ENCODE peak calls at places on chromosomes 11 and 22, in ten cellular contexts. M is adrenal gland, O is heart right ventricle, G is SK-N-SH, V is right lobe of liver, B is NT2/D1, U is ovary, K is IMR-90, L is BE2C, D is HCT116. R is an unnamed sample.

GRCh38 chr11:77634724-77635123 is 2.9 kb downstream of the CLNS1A start:
- DNase-seq in M (no peak), O (no peak), G (no peak), V (no peak), B (no peak), U (no peak), K (no peak), L (no peak), D (no peak), R (no peak)

GRCh38 chr11:60902625-60903024 is 3.8 kb downstream of the PRPF19 start:
- DNase-seq in M (no peak), O (no peak), G (no peak), V (no peak), B (no peak), U (no peak), K (no peak), L (no peak), D (no peak), R (no peak)

GRCh38 chr22:29277927-29278326 is 9.9 kb downstream of the EWSR1 start:
- DNase-seq in M (no peak), O (no peak), G (no peak), V (no peak), B (no peak), U (no peak), K (no peak), L (no peak), D (no peak), R (no peak)

GRCh38 chr11:6438979-6439571 is 1.7 kb downstream of the HPX start:
- DNase-seq in M (peak; percentile 72), O (peak; percentile 28), G (peak; percentile 64), V (no peak), B (peak; percentile 44), U (no peak), K (peak; percentile 59), L (peak; percentile 53), D (peak; percentile 43), R (peak; percentile 57)

GRCh38 chr11:70116386-70117077 is 38.4 kb downstream of the ANO1 start:
- DNase-seq in M (no peak), O (no peak), G (no peak), V (no peak), B (no peak), U (no peak), K (no peak), L (peak; percentile 67), D (no peak), R (no peak)

GRCh38 chr11:134854391-134854991 is 442.4 kb upstream of the B3GAT1 start:
- DNase-seq in M (no peak), O (no peak), G (no peak), V (no peak), B (no peak), U (no peak), K (no peak), L (no peak), D (no peak), R (no peak)

GRCh38 chr11:46697303-46697702 is 3.1 kb downstream of the ARHGAP1 start:
- DNase-seq in M (no peak), O (peak; percentile 61), G (peak; percentile 77), V (no peak), B (no peak), U (no peak), K (no peak), L (peak; percentile 20), D (no peak), R (no peak)

GRCh38 chr11:34203377-34203801 is 98.0 kb downstream of the NAT10 start:
- DNase-seq in M (no peak), O (no peak), G (no peak), V (no peak), B (no peak), U (no peak), K (no peak), L (no peak), D (no peak), R (no peak)

GRCh38 chr11:2998073-2998850 is 6.1 kb upstream of the NAP1L4 start:
- DNase-seq in M (no peak), O (no peak), G (no peak), V (peak; percentile 27), B (no peak), U (no peak), K (no peak), L (no peak), D (no peak), R (no peak)

GRCh38 chr11:3001496-3001895 is 9.4 kb upstream of the NAP1L4 start:
- DNase-seq in M (no peak), O (peak; percentile 62), G (peak; percentile 55), V (peak; percentile 57), B (no peak), U (no peak), K (no peak), L (peak; percentile 57), D (no peak), R (no peak)

GRCh38 chr11:2997406-2997805 is 5.3 kb upstream of the NAP1L4 start:
- DNase-seq in M (no peak), O (no peak), G (no peak), V (peak; percentile 24), B (no peak), U (peak; percentile 1), K (no peak), L (no peak), D (no peak), R (no peak)

GRCh38 chr11:3000032-3000961 is 8.2 kb upstream of the NAP1L4 start:
- DNase-seq in M (peak; percentile 47), O (peak; percentile 69), G (peak; percentile 88), V (peak; percentile 90), B (no peak), U (peak; percentile 12), K (peak; percentile 60), L (peak; percentile 84), D (no peak), R (peak; percentile 91)

DNA sequence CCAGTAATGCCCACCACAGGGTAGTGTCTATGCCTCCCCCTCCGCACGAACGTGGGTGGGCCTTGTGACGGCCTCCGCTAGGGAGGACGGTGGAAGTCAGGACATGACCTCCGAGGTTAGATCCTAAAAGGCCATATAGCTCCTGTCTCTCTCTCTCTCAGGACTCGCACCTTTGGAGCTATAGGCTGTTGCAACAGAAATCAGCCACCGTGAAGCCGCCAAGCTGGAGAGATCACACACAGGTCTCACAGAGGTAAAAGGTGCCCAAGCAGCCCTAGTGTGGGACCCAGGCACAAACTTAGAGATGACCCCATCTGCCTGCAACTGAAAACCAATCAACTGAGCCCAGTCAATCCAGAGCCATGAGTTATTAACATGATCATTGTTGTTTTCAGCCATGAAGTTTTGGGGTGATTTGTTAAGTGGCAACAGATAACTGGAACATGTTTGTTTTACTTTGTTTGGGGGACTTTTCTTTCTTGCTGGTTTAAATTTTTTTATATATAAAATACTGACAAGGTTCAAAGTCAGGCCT is 7.4 kb upstream of the NAP1L4 start:
- DNase-seq in M (no peak), O (no peak), G (no peak), V (peak; percentile 31), B (no peak), U (no peak), K (no peak), L (no peak), D (no peak), R (no peak)
- H3K4me1 ChIP-seq in M (no peaks in the 10 kb centered on the region), O (peaks cover 12% of the 10 kb centered on the region), G (peaks cover 43% of the 10 kb centered on the region), V (no peaks in the 10 kb centered on the region), B (peaks cover 11% of the 10 kb centered on the region), U (no peaks in the 10 kb centered on the region), K (peaks cover 9% of the 10 kb centered on the region), L (peaks cover 9% of the 10 kb centered on the region), D (no peaks in the 10 kb centered on the region), R (peaks cover 15% of the 10 kb centered on the region)

DNA sequence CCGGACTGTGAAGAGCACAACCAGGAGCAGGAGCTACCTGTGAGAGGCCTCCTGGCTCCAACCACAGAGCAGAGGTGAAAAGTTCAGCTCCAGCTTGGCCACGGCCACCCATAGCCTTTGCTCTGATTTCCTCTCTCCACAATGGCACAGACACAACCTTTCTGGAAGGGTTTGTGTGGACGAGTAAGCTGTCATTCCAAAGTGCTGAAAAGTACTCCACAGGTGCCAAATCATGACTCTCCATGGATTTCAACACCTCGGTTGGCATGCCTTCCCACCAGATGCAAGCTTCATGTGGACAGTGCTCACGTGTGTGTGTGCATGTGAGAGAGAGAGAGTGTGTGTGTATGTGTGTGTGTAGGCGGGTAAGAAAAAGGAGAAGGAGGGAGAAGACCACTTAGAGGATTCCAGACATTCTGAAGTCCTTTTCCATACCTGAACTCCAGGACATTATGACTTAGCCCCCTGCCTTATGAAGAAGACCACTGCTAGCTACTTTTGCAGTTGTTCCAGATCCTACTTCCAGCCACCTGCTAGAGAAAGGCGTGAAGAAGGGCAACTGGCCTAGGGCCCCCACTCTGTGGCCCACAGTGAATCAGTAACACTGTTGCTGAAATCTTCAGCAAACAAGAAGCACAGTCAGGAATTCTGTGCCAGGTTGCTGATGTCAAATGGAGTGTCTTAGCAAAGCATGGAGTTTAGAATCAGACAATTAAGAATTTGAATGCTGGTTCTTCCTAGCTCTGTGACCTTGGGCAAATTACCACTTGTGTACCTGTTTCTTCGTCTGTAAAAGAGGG is 13.9 kb upstream of the NAV2 start:
- DNase-seq in M (no peak), O (peak; percentile 79), G (no peak), V (peak; percentile 92), B (no peak), U (no peak), K (peak; percentile 77), L (no peak), D (no peak), R (peak; percentile 71)
- H3K4me1 ChIP-seq in M (no peaks in the 10 kb centered on the region), O (peaks cover 46% of the 10 kb centered on the region), G (peaks cover 31% of the 10 kb centered on the region), V (no peaks in the 10 kb centered on the region), B (peaks cover 3% of the 10 kb centered on the region), U (peaks cover 6% of the 10 kb centered on the region), K (peaks cover 14% of the 10 kb centered on the region), L (no peaks in the 10 kb centered on the region), D (no peaks in the 10 kb centered on the region), R (peaks cover 17% of the 10 kb centered on the region)

DNA sequence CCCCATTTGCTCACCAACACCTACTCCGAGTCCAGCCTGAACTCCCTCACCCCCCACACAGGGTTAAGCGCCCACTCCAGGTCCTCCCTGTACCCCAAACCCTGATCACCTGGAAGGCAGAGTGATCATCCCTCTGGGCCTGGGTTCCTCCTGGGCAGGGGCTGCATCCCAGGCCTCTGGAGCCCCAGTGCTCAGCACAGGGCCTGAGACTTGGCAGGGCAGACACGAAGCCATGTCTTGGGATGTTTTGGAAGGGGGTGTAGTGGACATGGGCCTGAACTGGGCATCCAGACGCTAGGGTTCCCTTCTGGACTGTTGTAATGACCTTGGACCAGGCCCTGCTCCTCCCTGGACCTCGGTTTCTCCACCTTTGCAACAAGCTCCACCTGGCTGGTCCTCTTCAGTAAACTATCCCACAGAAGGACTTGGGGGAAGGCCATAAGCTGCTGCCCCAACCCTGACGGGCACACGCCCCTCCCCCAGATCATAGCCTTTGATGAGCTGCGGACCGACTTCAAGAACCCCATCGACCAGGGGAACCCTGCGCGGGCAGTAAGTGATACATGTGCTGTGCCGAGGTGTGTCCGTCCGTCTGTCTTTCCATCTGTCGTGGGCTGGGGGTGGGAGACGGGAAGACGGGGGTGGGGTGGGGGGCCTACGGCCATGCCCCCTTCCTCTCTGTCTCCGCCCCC is 3.9 kb downstream of the CNIH2 start:
- DNase-seq in M (no peak), O (no peak), G (no peak), V (no peak), B (no peak), U (no peak), K (no peak), L (no peak), D (no peak), R (no peak)
- H3K4me1 ChIP-seq in M (peaks cover 6% of the 10 kb centered on the region), O (peaks cover 19% of the 10 kb centered on the region), G (peaks cover 51% of the 10 kb centered on the region), V (no peaks in the 10 kb centered on the region), B (peaks cover 27% of the 10 kb centered on the region), U (peaks cover 5% of the 10 kb centered on the region), K (peaks cover 5% of the 10 kb centered on the region), L (peaks cover 29% of the 10 kb centered on the region), D (no peaks in the 10 kb centered on the region), R (no peaks in the 10 kb centered on the region)

GRCh38 chr22:40392618-40393017 is 22.2 kb downstream of the SGSM3 start:
- DNase-seq in M (no peak), O (no peak), G (no peak), V (no peak), B (no peak), U (no peak), K (peak; percentile 49), L (no peak), D (no peak), R (no peak)

GRCh38 chr22:40397436-40397835 is 27.0 kb downstream of the SGSM3 start:
- DNase-seq in M (no peak), O (no peak), G (no peak), V (no peak), B (no peak), U (no peak), K (peak; percentile 54), L (no peak), D (no peak), R (no peak)

GRCh38 chr22:40394607-40395006 is 24.2 kb downstream of the SGSM3 start:
- DNase-seq in M (no peak), O (no peak), G (no peak), V (no peak), B (no peak), U (no peak), K (no peak), L (no peak), D (no peak), R (no peak)

GRCh38 chr22:40396882-40397281 is 26.5 kb downstream of the SGSM3 start:
- DNase-seq in M (no peak), O (peak; percentile 62), G (peak; percentile 75), V (no peak), B (no peak), U (no peak), K (peak; percentile 88), L (peak; percentile 67), D (no peak), R (no peak)

GRCh38 chr22:40395607-40396006 is 25.2 kb downstream of the SGSM3 start:
- DNase-seq in M (no peak), O (no peak), G (no peak), V (no peak), B (no peak), U (no peak), K (no peak), L (no peak), D (no peak), R (no peak)
- H3K4me1 ChIP-seq in M (no peaks in the 10 kb centered on the region), O (peaks cover 11% of the 10 kb centered on the region), G (no peaks in the 10 kb centered on the region), V (no peaks in the 10 kb centered on the region), B (no peaks in the 10 kb centered on the region), U (no peaks in the 10 kb centered on the region), K (peaks cover 10% of the 10 kb centered on the region), L (no peaks in the 10 kb centered on the region), D (peaks cover 9% of the 10 kb centered on the region), R (no peaks in the 10 kb centered on the region)